ENCODE peak calls at places on chromosomes 16 and 17, in ten cellular contexts. One of them, this sample, is unnamed.

GRCh38 chr17:8151641-8152111 is 528 bp downstream of the PER1 start:
- DNase-seq in stimulated activated CD8-positive, alpha-beta memory T cell treated with anti-CD3 and anti-CD28 coated beads, Interleukin-2, amount 100 ng/mL, for 1 hour: no peak
- DNase-seq in activated T-helper 1 cell treated with Interleukin-2 at 50 U/mL for 16 hours: no peak
- DNase-seq in stimulated activated CD4-positive, alpha-beta T cell treated with anti-CD3 and anti-CD28 coated beads, Interleukin-2, amount 100 ng/mL, for 24 hours: peak; percentile 46
- DNase-seq in AG09319: no peak
- DNase-seq in GM23248: peak; percentile 93
- DNase-seq in A549: no peak
- DNase-seq in NCI-H2029: peak; percentile 19
- DNase-seq in activated T-cell treated with anti-CD3 and anti-CD28 coated beads, Interleukin-2, amount 50 U/mL, for 4 hours: no peak
- DNase-seq in AG09309: no peak
- DNase-seq in this sample: peak; percentile 50

GRCh38 chr17:82280537-82280936 is 7.0 kb upstream of the CSNK1D start:
- DNase-seq in AG09309: no peak
- DNase-seq in activated T-cell treated with anti-CD3 and anti-CD28 coated beads, Interleukin-2, amount 50 U/mL, for 4 hours: no peak
- DNase-seq in AG09319: no peak
- DNase-seq in stimulated activated CD4-positive, alpha-beta T cell treated with anti-CD3 and anti-CD28 coated beads, Interleukin-2, amount 100 ng/mL, for 24 hours: no peak
- DNase-seq in activated T-helper 1 cell treated with Interleukin-2 at 50 U/mL for 16 hours: no peak
- DNase-seq in stimulated activated CD8-positive, alpha-beta memory T cell treated with anti-CD3 and anti-CD28 coated beads, Interleukin-2, amount 100 ng/mL, for 1 hour: no peak
- DNase-seq in GM23248: no peak
- DNase-seq in NCI-H2029: no peak
- DNase-seq in A549: no peak
- DNase-seq in this sample: no peak

GRCh38 chr17:76404976-76405563 is 20.7 kb downstream of the SPHK1 start:
- DNase-seq in NCI-H2029: no peak
- DNase-seq in stimulated activated CD4-positive, alpha-beta T cell treated with anti-CD3 and anti-CD28 coated beads, Interleukin-2, amount 100 ng/mL, for 24 hours: no peak
- DNase-seq in AG09319: no peak
- DNase-seq in A549: no peak
- DNase-seq in activated T-helper 1 cell treated with Interleukin-2 at 50 U/mL for 16 hours: no peak
- DNase-seq in stimulated activated CD8-positive, alpha-beta memory T cell treated with anti-CD3 and anti-CD28 coated beads, Interleukin-2, amount 100 ng/mL, for 1 hour: no peak
- DNase-seq in AG09309: no peak
- DNase-seq in GM23248: no peak
- DNase-seq in activated T-cell treated with anti-CD3 and anti-CD28 coated beads, Interleukin-2, amount 50 U/mL, for 4 hours: no peak
- DNase-seq in this sample: no peak

GRCh38 chr17:83024205-83024971 is 55.0 kb upstream of the METRNL start:
- DNase-seq in stimulated activated CD4-positive, alpha-beta T cell treated with anti-CD3 and anti-CD28 coated beads, Interleukin-2, amount 100 ng/mL, for 24 hours: no peak
- DNase-seq in GM23248: no peak
- DNase-seq in activated T-helper 1 cell treated with Interleukin-2 at 50 U/mL for 16 hours: no peak
- DNase-seq in NCI-H2029: no peak
- DNase-seq in stimulated activated CD8-positive, alpha-beta memory T cell treated with anti-CD3 and anti-CD28 coated beads, Interleukin-2, amount 100 ng/mL, for 1 hour: no peak
- DNase-seq in AG09309: no peak
- DNase-seq in activated T-cell treated with anti-CD3 and anti-CD28 coated beads, Interleukin-2, amount 50 U/mL, for 4 hours: no peak
- DNase-seq in A549: no peak
- DNase-seq in AG09319: no peak
- DNase-seq in this sample: no peak

GRCh38 chr16:56848056-56848936 is 16.7 kb upstream of the SLC12A3 start:
- DNase-seq in activated T-helper 1 cell treated with Interleukin-2 at 50 U/mL for 16 hours: no peak
- DNase-seq in AG09309: no peak
- DNase-seq in AG09319: no peak
- DNase-seq in stimulated activated CD4-positive, alpha-beta T cell treated with anti-CD3 and anti-CD28 coated beads, Interleukin-2, amount 100 ng/mL, for 24 hours: no peak
- DNase-seq in activated T-cell treated with anti-CD3 and anti-CD28 coated beads, Interleukin-2, amount 50 U/mL, for 4 hours: no peak
- DNase-seq in GM23248: peak; percentile 83
- DNase-seq in NCI-H2029: no peak
- DNase-seq in stimulated activated CD8-positive, alpha-beta memory T cell treated with anti-CD3 and anti-CD28 coated beads, Interleukin-2, amount 100 ng/mL, for 1 hour: no peak
- DNase-seq in A549: no peak
- DNase-seq in this sample: no peak

GRCh38 chr17:17565471-17566365 is 25.8 kb downstream of the PEMT start:
- DNase-seq in AG09319: no peak
- DNase-seq in NCI-H2029: no peak
- DNase-seq in AG09309: no peak
- DNase-seq in GM23248: no peak
- DNase-seq in stimulated activated CD8-positive, alpha-beta memory T cell treated with anti-CD3 and anti-CD28 coated beads, Interleukin-2, amount 100 ng/mL, for 1 hour: no peak
- DNase-seq in activated T-helper 1 cell treated with Interleukin-2 at 50 U/mL for 16 hours: no peak
- DNase-seq in stimulated activated CD4-positive, alpha-beta T cell treated with anti-CD3 and anti-CD28 coated beads, Interleukin-2, amount 100 ng/mL, for 24 hours: no peak
- DNase-seq in A549: no peak
- DNase-seq in activated T-cell treated with anti-CD3 and anti-CD28 coated beads, Interleukin-2, amount 50 U/mL, for 4 hours: no peak
- DNase-seq in this sample: no peak

GRCh38 chr16:24815052-24815451 is 30.7 kb upstream of the SLC5A11 start:
- DNase-seq in stimulated activated CD4-positive, alpha-beta T cell treated with anti-CD3 and anti-CD28 coated beads, Interleukin-2, amount 100 ng/mL, for 24 hours: no peak
- DNase-seq in activated T-cell treated with anti-CD3 and anti-CD28 coated beads, Interleukin-2, amount 50 U/mL, for 4 hours: no peak
- DNase-seq in stimulated activated CD8-positive, alpha-beta memory T cell treated with anti-CD3 and anti-CD28 coated beads, Interleukin-2, amount 100 ng/mL, for 1 hour: no peak
- DNase-seq in AG09319: no peak
- DNase-seq in GM23248: no peak
- DNase-seq in AG09309: no peak
- DNase-seq in activated T-helper 1 cell treated with Interleukin-2 at 50 U/mL for 16 hours: no peak
- DNase-seq in NCI-H2029: no peak
- DNase-seq in A549: no peak
- DNase-seq in this sample: no peak

GRCh38 chr16:31458073-31458834 is 1.0 kb upstream of the ARMC5 start:
- DNase-seq in NCI-H2029: peak; percentile 28
- DNase-seq in activated T-helper 1 cell treated with Interleukin-2 at 50 U/mL for 16 hours: peak; percentile 38
- DNase-seq in GM23248: peak; percentile 67
- DNase-seq in AG09319: no peak
- DNase-seq in A549: peak; percentile 60
- DNase-seq in activated T-cell treated with anti-CD3 and anti-CD28 coated beads, Interleukin-2, amount 50 U/mL, for 4 hours: peak; percentile 42
- DNase-seq in AG09309: no peak
- DNase-seq in stimulated activated CD8-positive, alpha-beta memory T cell treated with anti-CD3 and anti-CD28 coated beads, Interleukin-2, amount 100 ng/mL, for 1 hour: peak; percentile 28
- DNase-seq in stimulated activated CD4-positive, alpha-beta T cell treated with anti-CD3 and anti-CD28 coated beads, Interleukin-2, amount 100 ng/mL, for 24 hours: peak; percentile 57
- DNase-seq in this sample: peak; percentile 47

GRCh38 chr17:77493238-77493812 is 352.6 kb downstream of the SEC14L1 start:
- DNase-seq in stimulated activated CD8-positive, alpha-beta memory T cell treated with anti-CD3 and anti-CD28 coated beads, Interleukin-2, amount 100 ng/mL, for 1 hour: no peak
- DNase-seq in activated T-cell treated with anti-CD3 and anti-CD28 coated beads, Interleukin-2, amount 50 U/mL, for 4 hours: no peak
- DNase-seq in AG09319: no peak
- DNase-seq in NCI-H2029: no peak
- DNase-seq in stimulated activated CD4-positive, alpha-beta T cell treated with anti-CD3 and anti-CD28 coated beads, Interleukin-2, amount 100 ng/mL, for 24 hours: no peak
- DNase-seq in AG09309: no peak
- DNase-seq in GM23248: no peak
- DNase-seq in A549: no peak
- DNase-seq in activated T-helper 1 cell treated with Interleukin-2 at 50 U/mL for 16 hours: no peak
- DNase-seq in this sample: no peak